ENCODE peak calls at places on chromosome 1, in six cellular contexts. E is stimulated activated CD8-positive, alpha-beta memory T cell treated with anti-CD3 and anti-CD28 coated beads, Interleukin-15, amount 100 ng/mL, for 4 hours; Z is activated CD8-positive, alpha-beta memory T cell treated with anti-CD3 and anti-CD28 coated beads, Interleukin-2, amount 50 U/mL, for 48 hours; G is tibial artery; T is prostate gland; A is kidney glomerular epithelial cell. R is an unnamed sample.

GRCh38 chr1:64042331-64043100 is 160.9 kb upstream of the UBE2U start:
- DNase-seq in E (no peak), Z (no peak), G (peak), T (peak), A (peak), R (no peak)

GRCh38 chr1:59236949-59237545 is 59.8 kb upstream of the FGGY start:
- DNase-seq in E (no peak), Z (no peak), G (no peak), T (no peak), A (no peak), R (no peak)

GRCh38 chr1:43881415-43881814 is 52.2 kb upstream of the ARTN start:
- DNase-seq in E (no peak), Z (no peak), G (no peak), T (no peak), A (no peak), R (no peak)

GRCh38 chr1:245873068-245873467 is 634.0 kb downstream of the SMYD3 start:
- DNase-seq in E (no peak), Z (no peak), G (no peak), T (no peak), A (no peak), R (no peak)

GRCh38 chr1:29332204-29332603 is 95.9 kb downstream of the PTPRU start:
- DNase-seq in E (no peak), Z (no peak), G (no peak), T (no peak), A (no peak), R (no peak)

GRCh38 chr1:158793604-158794003 is 12.6 kb upstream of the OR6N2 start:
- DNase-seq in E (no peak), Z (no peak), G (no peak), T (no peak), A (no peak), R (no peak)

GRCh38 chr1:193417420-193417819 is 231.0 kb upstream of the B3GALT2 start:
- DNase-seq in E (no peak), Z (no peak), G (no peak), T (no peak), A (peak), R (no peak)

GRCh38 chr1:150820710-150821521 is 12.9 kb upstream of the CTSK start:
- DNase-seq in E (no peak), Z (no peak), G (no peak), T (no peak), A (no peak), R (no peak)

GRCh38 chr1:158068918-158069317 is 75.5 kb downstream of the KIRREL1 start:
- DNase-seq in E (no peak), Z (no peak), G (peak), T (no peak), A (no peak), R (no peak)

GRCh38 chr1:188652678-188653077 is 1823.9 kb downstream of the PLA2G4A start:
- DNase-seq in E (no peak), Z (no peak), G (no peak), T (no peak), A (no peak), R (no peak)

GRCh38 chr1:20620005-20620404 is 13.3 kb upstream of the PINK1 start:
- DNase-seq in E (no peak), Z (no peak), G (no peak), T (no peak), A (no peak), R (no peak)

GRCh38 chr1:167629681-167630567 is at the start of gene RCSD1:
- DNase-seq in E (peak), Z (peak), G (no peak), T (no peak), A (no peak), R (no peak)

GRCh38 chr1:36464605-36465393 is 615 bp upstream of the MRPS15 start:
- DNase-seq in E (no peak), Z (no peak), G (no peak), T (no peak), A (no peak), R (no peak)

GRCh38 chr1:47409311-47410085 is 6.6 kb upstream of the FOXE3 start:
- DNase-seq in E (no peak), Z (no peak), G (peak), T (no peak), A (peak), R (no peak)

GRCh38 chr1:20112279-20113000 is 6.9 kb downstream of the PLA2G2D start:
- DNase-seq in E (no peak), Z (no peak), G (no peak), T (no peak), A (no peak), R (no peak)

GRCh38 chr1:57345916-57346315 is 77.9 kb downstream of the DAB1 start:
- DNase-seq in E (no peak), Z (no peak), G (no peak), T (no peak), A (no peak), R (no peak)

GRCh38 chr1:184181044-184181443 is 129.5 kb downstream of the TSEN15 start:
- DNase-seq in E (no peak), Z (no peak), G (no peak), T (no peak), A (no peak), R (no peak)

GRCh38 chr1:107228704-107229103 is 87.9 kb downstream of the NTNG1 start:
- DNase-seq in E (no peak), Z (no peak), G (no peak), T (no peak), A (no peak), R (no peak)

GRCh38 chr1:33161061-33161681 is 20.7 kb downstream of the TRIM62 start:
- DNase-seq in E (no peak), Z (no peak), G (no peak), T (no peak), A (no peak), R (no peak)

GRCh38 chr1:38641661-38642060 is 217.9 kb downstream of the RRAGC start:
- DNase-seq in E (no peak), Z (no peak), G (no peak), T (no peak), A (no peak), R (no peak)

GRCh38 chr1:198088360-198089071 is 68.3 kb upstream of the NEK7 start:
- DNase-seq in E (no peak), Z (no peak), G (no peak), T (no peak), A (peak), R (no peak)

GRCh38 chr1:11052839-11053757 is 6.1 kb upstream of the MASP2 start:
- DNase-seq in E (no peak), Z (no peak), G (no peak), T (no peak), A (no peak), R (no peak)

GRCh38 chr1:227170361-227171166 is 147.7 kb downstream of the CDC42BPA start:
- DNase-seq in E (no peak), Z (no peak), G (no peak), T (no peak), A (no peak), R (no peak)

GRCh38 chr1:75083848-75084514 is 50.2 kb upstream of the LHX8 start:
- DNase-seq in E (no peak), Z (no peak), G (no peak), T (no peak), A (no peak), R (no peak)

GRCh38 chr1:231072054-231072453 is 32.0 kb upstream of the FAM89A start:
- DNase-seq in E (no peak), Z (no peak), G (no peak), T (no peak), A (no peak), R (no peak)

R was measured in right atrium auricular region.